ENCODE peak calls at places on chromosome 1, in nine cellular contexts. One of them, this sample, is unnamed. For H3K27me3 and H3K9me3, the result is how much of the 10 kb centered on the place peaks cover.

GRCh38 chr1:93733340-93733739 is 51.7 kb upstream of the BCAR3 start:
- DNase-seq in osteoblast: no peak
- DNase-seq in neural progenitor cell: peak
- DNase-seq in heart right ventricle: no peak
- DNase-seq in GM23248: no peak
- DNase-seq in psoas muscle: no peak
- DNase-seq in cardiac muscle cell: no peak
- DNase-seq in H1: no peak
- DNase-seq in mammary epithelial cell: no peak
- DNase-seq in this sample: no peak

GRCh38 chr1:23100074-23100748 is 68.4 kb downstream of the LUZP1 start:
- DNase-seq in mammary epithelial cell: peak
- DNase-seq in neural progenitor cell: peak
- DNase-seq in psoas muscle: no peak
- DNase-seq in cardiac muscle cell: no peak
- DNase-seq in H1: no peak
- DNase-seq in GM23248: peak
- DNase-seq in osteoblast: no peak
- DNase-seq in heart right ventricle: no peak
- DNase-seq in this sample: peak

GRCh38 chr1:29984107-29984506 is 739.3 kb downstream of the MATN1 start:
- DNase-seq in GM23248: no peak
- DNase-seq in heart right ventricle: no peak
- DNase-seq in psoas muscle: no peak
- DNase-seq in cardiac muscle cell: no peak
- DNase-seq in H1: no peak
- DNase-seq in mammary epithelial cell: no peak
- DNase-seq in neural progenitor cell: peak
- DNase-seq in osteoblast: no peak
- DNase-seq in this sample: no peak

GRCh38 chr1:60078182-60078581 is 4.6 kb upstream of the C1orf87 start:
- DNase-seq in osteoblast: peak
- DNase-seq in psoas muscle: no peak
- DNase-seq in cardiac muscle cell: no peak
- DNase-seq in mammary epithelial cell: no peak
- DNase-seq in GM23248: peak
- DNase-seq in H1: no peak
- DNase-seq in neural progenitor cell: no peak
- DNase-seq in heart right ventricle: no peak
- DNase-seq in this sample: no peak

GRCh38 chr1:17141441-17142197 is 22.4 kb upstream of the PADI2 start:
- DNase-seq in psoas muscle: no peak
- DNase-seq in cardiac muscle cell: no peak
- DNase-seq in GM23248: no peak
- DNase-seq in osteoblast: no peak
- DNase-seq in neural progenitor cell: no peak
- DNase-seq in heart right ventricle: no peak
- DNase-seq in mammary epithelial cell: no peak
- DNase-seq in H1: no peak
- DNase-seq in this sample: no peak

GRCh38 chr1:172429324-172430127 is 9.0 kb downstream of the C1orf105 start:
- DNase-seq in H1: no peak
- DNase-seq in osteoblast: peak
- DNase-seq in psoas muscle: no peak
- DNase-seq in neural progenitor cell: peak
- DNase-seq in cardiac muscle cell: peak
- DNase-seq in GM23248: peak
- DNase-seq in heart right ventricle: peak
- DNase-seq in mammary epithelial cell: peak
- DNase-seq in this sample: peak

GRCh38 chr1:38941527-38942019 is at the start of gene RHBDL2:
- DNase-seq in H1: peak
- DNase-seq in GM23248: peak
- DNase-seq in cardiac muscle cell: no peak
- DNase-seq in neural progenitor cell: peak
- DNase-seq in heart right ventricle: peak
- DNase-seq in psoas muscle: peak
- DNase-seq in mammary epithelial cell: peak
- DNase-seq in osteoblast: peak
- DNase-seq in this sample: peak

GRCh38 chr1:198187973-198188588 is 31.3 kb downstream of the NEK7 start:
- DNase-seq in osteoblast: no peak
- DNase-seq in psoas muscle: no peak
- DNase-seq in cardiac muscle cell: no peak
- DNase-seq in heart right ventricle: no peak
- DNase-seq in mammary epithelial cell: no peak
- DNase-seq in GM23248: no peak
- DNase-seq in neural progenitor cell: no peak
- DNase-seq in H1: no peak
- DNase-seq in this sample: no peak

GRCh38 chr1:32496127-32496526 is 31.3 kb downstream of the ZBTB8B start:
- DNase-seq in psoas muscle: no peak
- DNase-seq in cardiac muscle cell: no peak
- DNase-seq in osteoblast: peak
- DNase-seq in neural progenitor cell: no peak
- DNase-seq in heart right ventricle: no peak
- DNase-seq in mammary epithelial cell: peak
- DNase-seq in GM23248: peak
- DNase-seq in H1: no peak
- DNase-seq in this sample: peak

GRCh38 chr1:203197625-203198024 is 11.1 kb upstream of the CHI3L1 start:
- DNase-seq in GM23248: peak
- DNase-seq in heart right ventricle: no peak
- DNase-seq in psoas muscle: no peak
- DNase-seq in mammary epithelial cell: peak
- DNase-seq in osteoblast: peak
- DNase-seq in neural progenitor cell: no peak
- DNase-seq in cardiac muscle cell: peak
- DNase-seq in H1: no peak
- DNase-seq in this sample: peak

DNA sequence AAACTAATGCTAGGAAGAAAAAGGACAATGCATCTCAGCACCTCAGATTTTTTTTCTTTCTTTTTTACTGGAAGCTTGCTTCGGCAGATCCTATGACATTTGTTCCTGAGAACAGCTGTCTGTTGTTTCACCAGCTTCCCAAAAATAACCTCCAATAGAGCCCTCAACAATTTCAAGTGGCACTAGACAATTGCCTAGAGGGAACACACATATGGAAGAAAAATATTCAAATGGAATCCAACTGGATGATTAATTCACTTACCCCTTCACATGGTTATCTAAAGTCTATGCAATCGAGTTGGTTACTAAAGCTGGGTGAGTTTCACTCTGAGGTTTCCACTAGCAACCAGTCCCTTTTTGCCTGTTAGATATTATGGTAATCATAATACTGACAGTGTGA is at the start of gene LEMD1:
- DNase-seq in psoas muscle: no peak
- DNase-seq in H1: no peak
- DNase-seq in mammary epithelial cell: no peak
- DNase-seq in GM23248: peak
- DNase-seq in cardiac muscle cell: peak
- DNase-seq in neural progenitor cell: no peak
- DNase-seq in heart right ventricle: no peak
- DNase-seq in osteoblast: no peak
- DNase-seq in this sample: no peak
- H3K27me3 ChIP-seq in psoas muscle: under half
- H3K27me3 ChIP-seq in H1: under half
- H3K27me3 ChIP-seq in mammary epithelial cell: under half
- H3K27me3 ChIP-seq in GM23248: half or more
- H3K27me3 ChIP-seq in cardiac muscle cell: under half
- H3K27me3 ChIP-seq in neural progenitor cell: under half
- H3K27me3 ChIP-seq in heart right ventricle: under half
- H3K27me3 ChIP-seq in osteoblast: half or more
- H3K27me3 ChIP-seq in this sample: half or more

GRCh38 chr1:35573776-35574654 is 901 bp downstream of the TFAP2E start:
- DNase-seq in H1: peak
- DNase-seq in mammary epithelial cell: no peak
- DNase-seq in neural progenitor cell: peak
- DNase-seq in heart right ventricle: no peak
- DNase-seq in cardiac muscle cell: no peak
- DNase-seq in osteoblast: no peak
- DNase-seq in psoas muscle: no peak
- DNase-seq in GM23248: no peak
- DNase-seq in this sample: no peak

GRCh38 chr1:35575401-35575958 is 2.4 kb downstream of the TFAP2E start:
- DNase-seq in H1: no peak
- DNase-seq in cardiac muscle cell: no peak
- DNase-seq in heart right ventricle: no peak
- DNase-seq in osteoblast: peak
- DNase-seq in psoas muscle: no peak
- DNase-seq in neural progenitor cell: no peak
- DNase-seq in mammary epithelial cell: no peak
- DNase-seq in GM23248: no peak
- DNase-seq in this sample: no peak

GRCh38 chr1:35577071-35577998 is 4.2 kb downstream of the TFAP2E start:
- DNase-seq in cardiac muscle cell: peak
- DNase-seq in osteoblast: peak
- DNase-seq in H1: peak
- DNase-seq in GM23248: peak
- DNase-seq in mammary epithelial cell: no peak
- DNase-seq in heart right ventricle: no peak
- DNase-seq in psoas muscle: peak
- DNase-seq in neural progenitor cell: peak
- DNase-seq in this sample: no peak

GRCh38 chr1:35574655-35575400 is 1.7 kb downstream of the TFAP2E start:
- DNase-seq in osteoblast: peak
- DNase-seq in cardiac muscle cell: no peak
- DNase-seq in GM23248: no peak
- DNase-seq in H1: peak
- DNase-seq in neural progenitor cell: no peak
- DNase-seq in heart right ventricle: no peak
- DNase-seq in mammary epithelial cell: no peak
- DNase-seq in psoas muscle: no peak
- DNase-seq in this sample: no peak

DNA sequence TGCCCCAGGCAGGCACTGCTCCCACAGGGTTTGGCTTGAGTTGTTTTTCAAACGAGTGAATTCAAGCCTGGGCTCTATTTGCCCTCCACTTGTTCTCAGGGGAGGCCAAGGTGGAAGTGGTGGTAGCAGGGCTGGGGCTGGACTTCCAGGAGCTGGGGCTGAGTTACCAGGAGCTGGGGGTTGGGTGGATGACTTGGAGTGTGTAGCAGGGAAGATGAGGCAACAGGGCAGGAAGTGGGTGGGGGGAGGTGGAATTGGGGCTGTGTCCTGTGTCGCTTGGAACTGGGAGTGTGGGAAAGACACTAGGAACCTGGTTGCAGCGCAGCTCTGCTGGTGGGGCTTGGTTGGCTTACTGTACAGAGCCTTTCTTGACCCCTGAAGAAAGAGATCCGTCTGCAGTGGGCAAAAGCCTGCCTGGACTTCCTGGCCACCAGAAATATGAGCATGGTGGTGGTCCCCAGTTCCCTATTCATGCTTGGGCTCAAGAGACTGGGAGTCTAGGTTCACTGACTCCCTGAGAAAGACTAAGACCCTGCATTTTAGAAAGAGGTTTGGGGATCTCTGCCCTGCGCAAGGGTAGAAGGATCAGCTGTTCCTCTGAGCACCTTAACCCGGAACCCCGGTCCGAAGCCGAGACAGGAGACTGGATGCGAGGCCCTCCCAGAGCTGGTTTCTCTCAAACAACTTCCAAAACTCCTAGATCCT is 3.1 kb downstream of the TFAP2E start:
- DNase-seq in osteoblast: peak
- DNase-seq in psoas muscle: no peak
- DNase-seq in heart right ventricle: no peak
- DNase-seq in cardiac muscle cell: no peak
- DNase-seq in mammary epithelial cell: no peak
- DNase-seq in GM23248: peak
- DNase-seq in neural progenitor cell: no peak
- DNase-seq in H1: no peak
- DNase-seq in this sample: no peak
- H3K4me3 ChIP-seq in osteoblast: no peak
- H3K4me3 ChIP-seq in psoas muscle: peak
- H3K4me3 ChIP-seq in heart right ventricle: peak
- H3K4me3 ChIP-seq in cardiac muscle cell: no peak
- H3K4me3 ChIP-seq in mammary epithelial cell: no peak
- H3K4me3 ChIP-seq in GM23248: no peak
- H3K4me3 ChIP-seq in neural progenitor cell: peak
- H3K4me3 ChIP-seq in H1: no peak
- H3K4me3 ChIP-seq in this sample: no peak

DNA sequence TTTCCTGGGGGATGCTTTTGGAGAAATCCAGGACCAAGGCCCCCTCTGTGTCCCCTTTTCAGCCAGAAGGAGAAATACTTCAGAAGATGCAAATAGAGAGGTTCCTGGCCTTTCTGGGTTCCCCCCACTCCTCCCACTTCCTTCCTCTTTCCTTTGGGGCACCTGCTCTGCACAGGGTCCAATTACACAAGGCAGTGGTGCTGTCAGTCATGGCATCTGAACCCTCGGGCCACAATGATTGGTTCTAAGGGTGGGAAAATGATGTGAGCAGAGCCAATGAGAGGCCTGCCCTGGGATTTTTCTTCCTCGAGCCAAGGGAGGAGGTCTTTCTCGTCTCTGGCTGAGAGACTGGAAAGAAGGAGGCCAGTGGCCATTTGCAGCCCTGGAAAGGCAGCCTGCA is 282.2 kb downstream of the NPHP4 start:
- DNase-seq in cardiac muscle cell: no peak
- DNase-seq in psoas muscle: no peak
- DNase-seq in neural progenitor cell: no peak
- DNase-seq in H1: no peak
- DNase-seq in mammary epithelial cell: no peak
- DNase-seq in GM23248: no peak
- DNase-seq in osteoblast: peak
- DNase-seq in heart right ventricle: no peak
- DNase-seq in this sample: no peak
- H3K9me3 ChIP-seq in cardiac muscle cell: under half
- H3K9me3 ChIP-seq in psoas muscle: under half
- H3K9me3 ChIP-seq in neural progenitor cell: under half
- H3K9me3 ChIP-seq in H1: under half
- H3K9me3 ChIP-seq in mammary epithelial cell: under half
- H3K9me3 ChIP-seq in GM23248: under half
- H3K9me3 ChIP-seq in osteoblast: under half
- H3K9me3 ChIP-seq in heart right ventricle: under half
- H3K9me3 ChIP-seq in this sample: under half

DNA sequence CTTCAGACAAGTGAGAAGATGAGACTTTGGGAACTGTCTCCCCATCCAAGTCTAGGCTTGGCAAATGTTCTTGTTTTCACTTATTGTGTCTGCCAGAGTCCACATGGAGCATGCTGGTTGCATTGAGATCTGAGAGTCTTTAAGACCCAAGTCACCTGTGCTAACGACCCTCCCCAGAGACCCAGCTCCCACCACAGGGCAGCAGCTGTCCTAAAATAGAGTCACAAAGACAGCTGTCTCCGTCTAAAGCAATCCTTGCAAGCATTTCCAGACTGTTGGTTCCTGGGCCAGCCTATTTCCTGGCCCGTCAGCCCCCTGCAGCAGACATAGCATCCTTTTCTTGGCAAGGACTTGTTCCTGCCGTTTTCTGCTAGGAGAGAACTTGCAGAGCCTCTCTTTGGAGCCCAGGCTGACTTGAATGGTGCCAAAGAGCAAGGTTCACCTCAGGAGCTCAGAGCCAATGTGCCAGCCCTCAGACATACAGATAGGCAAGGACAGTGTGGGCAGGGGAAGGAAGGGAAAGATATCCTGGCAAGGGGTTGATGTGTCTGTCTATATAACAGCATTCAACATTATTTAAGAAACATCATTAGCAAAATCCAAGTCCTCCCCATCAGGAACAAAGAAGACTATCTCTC is 1.8 kb upstream of the CNTN2 start:
- DNase-seq in heart right ventricle: no peak
- DNase-seq in cardiac muscle cell: no peak
- DNase-seq in neural progenitor cell: no peak
- DNase-seq in osteoblast: no peak
- DNase-seq in H1: no peak
- DNase-seq in GM23248: no peak
- DNase-seq in psoas muscle: no peak
- DNase-seq in mammary epithelial cell: no peak
- DNase-seq in this sample: no peak
- H3K27me3 ChIP-seq in heart right ventricle: half or more
- H3K27me3 ChIP-seq in cardiac muscle cell: half or more
- H3K27me3 ChIP-seq in neural progenitor cell: under half
- H3K27me3 ChIP-seq in osteoblast: half or more
- H3K27me3 ChIP-seq in H1: under half
- H3K27me3 ChIP-seq in GM23248: half or more
- H3K27me3 ChIP-seq in psoas muscle: half or more
- H3K27me3 ChIP-seq in mammary epithelial cell: under half
- H3K27me3 ChIP-seq in this sample: under half